ENCODE peak calls at places on chromosome 4, in nine cellular contexts. W is transverse colon, G is OCI-LY7, O is colonic mucosa, X is ovary, T is PC-9, Q is mammary epithelial cell, E is cardiac muscle cell, A is adrenal gland. Y is an unnamed sample. For H3K4me1 and H3K9me3, the result is how much of the 10 kb centered on the place peaks cover.

GRCh38 chr4:129059028-129059427 is 34.3 kb downstream of the SCLT1 start:
- DNase-seq in W (no peak), G (no peak), O (no peak), X (no peak), T (no peak), Q (no peak), E (no peak), A (no peak), Y (no peak)

GRCh38 chr4:184306949-184307348 is 89.3 kb upstream of the ENPP6 start:
- DNase-seq in W (no peak), G (no peak), O (peak), X (no peak), T (no peak), Q (peak), E (no peak), A (peak), Y (no peak)

GRCh38 chr4:76105652-76106051 is 31.1 kb downstream of the ART3 start:
- DNase-seq in W (no peak), G (no peak), O (no peak), X (no peak), T (no peak), Q (no peak), E (no peak), A (no peak), Y (no peak)

GRCh38 chr4:76305971-76306881 is at the start of gene STBD1:
- DNase-seq in W (peak), G (no peak), O (peak), X (peak), T (peak), Q (peak), E (peak), A (peak), Y (peak)

GRCh38 chr4:89836031-89836777 is 757 bp downstream of the SNCA start:
- DNase-seq in W (no peak), G (no peak), O (no peak), X (peak), T (no peak), Q (peak), E (peak), A (no peak), Y (no peak)

GRCh38 chr4:15729910-15730533 is 27.2 kb downstream of the BST1 start:
- DNase-seq in W (no peak), G (peak), O (peak), X (no peak), T (peak), Q (peak), E (peak), A (no peak), Y (no peak)

GRCh38 chr4:163808091-163808490 is 313.6 kb downstream of the TMA16 start:
- DNase-seq in W (no peak), G (no peak), O (no peak), X (no peak), T (no peak), Q (no peak), E (no peak), A (no peak), Y (no peak)

GRCh38 chr4:101271516-101271915 is 75.8 kb downstream of the PPP3CA start:
- DNase-seq in W (no peak), G (no peak), O (no peak), X (no peak), T (no peak), Q (no peak), E (peak), A (no peak), Y (no peak)

GRCh38 chr4:130545596-130545995 is 1449.6 kb downstream of the C4orf33 start:
- DNase-seq in W (no peak), G (no peak), O (no peak), X (no peak), T (no peak), Q (no peak), E (no peak), A (no peak), Y (no peak)

GRCh38 chr4:20368926-20369325 is 117.2 kb downstream of the SLIT2 start:
- DNase-seq in W (no peak), G (no peak), O (no peak), X (no peak), T (no peak), Q (no peak), E (no peak), A (no peak), Y (no peak)

GRCh38 chr4:185311113-185311888 is 84.4 kb downstream of the LRP2BP start:
- DNase-seq in W (no peak), G (peak), O (no peak), X (no peak), T (no peak), Q (no peak), E (no peak), A (no peak), Y (no peak)

GRCh38 chr4:10917475-10918103 is 233.0 kb upstream of the CLNK start:
- DNase-seq in W (no peak), G (no peak), O (peak), X (no peak), T (no peak), Q (no peak), E (no peak), A (peak), Y (no peak)

GRCh38 chr4:2036327-2036726 is 22.8 kb upstream of the NAT8L start:
- DNase-seq in W (peak), G (no peak), O (peak), X (no peak), T (no peak), Q (no peak), E (no peak), A (no peak), Y (peak)

GRCh38 chr4:815464-816146 is 10.3 kb downstream of the CPLX1 start:
- DNase-seq in W (peak), G (peak), O (peak), X (no peak), T (no peak), Q (no peak), E (no peak), A (no peak), Y (no peak)

GRCh38 chr4:29704059-29704458 is 1016.1 kb upstream of the PCDH7 start:
- DNase-seq in W (no peak), G (no peak), O (no peak), X (no peak), T (no peak), Q (no peak), E (no peak), A (no peak), Y (no peak)

GRCh38 chr4:52234539-52235174 is 183.6 kb downstream of the SPATA18 start:
- DNase-seq in W (no peak), G (no peak), O (no peak), X (peak), T (peak), Q (peak), E (peak), A (peak), Y (no peak)

GRCh38 chr4:3375688-3376087 is 66.1 kb upstream of the HGFAC start:
- DNase-seq in W (no peak), G (no peak), O (no peak), X (no peak), T (no peak), Q (peak), E (no peak), A (peak), Y (no peak)

GRCh38 chr4:185656467-185656890 is 121.2 kb upstream of the PDLIM3 start:
- DNase-seq in W (peak), G (no peak), O (no peak), X (peak), T (no peak), Q (peak), E (peak), A (no peak), Y (peak)

GRCh38 chr4:22514001-22514400 is 1.9 kb downstream of the ADGRA3 start:
- DNase-seq in W (no peak), G (no peak), O (no peak), X (no peak), T (peak), Q (peak), E (no peak), A (no peak), Y (no peak)

GRCh38 chr4:17577660-17578481 is 873 bp downstream of the LAP3 start:
- DNase-seq in W (peak), G (peak), O (peak), X (peak), T (no peak), Q (peak), E (peak), A (peak), Y (peak)

GRCh38 chr4:152936446-152937279 is 540 bp downstream of the FHDC1 start:
- DNase-seq in W (peak), G (no peak), O (peak), X (peak), T (no peak), Q (peak), E (peak), A (no peak), Y (no peak)

GRCh38 chr4:120723986-120724385 is 198.5 kb downstream of the PRDM5 start:
- DNase-seq in W (no peak), G (no peak), O (no peak), X (no peak), T (no peak), Q (no peak), E (no peak), A (no peak), Y (no peak)

GRCh38 chr4:25161599-25161960 is 1.3 kb upstream of the SEPSECS start:
- DNase-seq in W (no peak), G (peak), O (no peak), X (no peak), T (peak), Q (peak), E (no peak), A (no peak), Y (no peak)
- H3K27ac ChIP-seq in W (peak), G (peak), O (peak), X (peak), T (peak), Q (peak), E (peak), A (no peak), Y (peak)

GRCh38 chr4:40520533-40520932 is 109.1 kb downstream of the RBM47 start:
- DNase-seq in W (no peak), G (no peak), O (no peak), X (no peak), T (no peak), Q (no peak), E (no peak), A (no peak), Y (no peak)
- H3K4me1 ChIP-seq in W (under half), G (under half), O (under half), X (under half), T (under half), Q (under half), E (under half), A (under half), Y (under half)

GRCh38 chr4:6184169-6184568 is 16.2 kb downstream of the JAKMIP1 start:
- DNase-seq in W (no peak), G (no peak), O (no peak), X (no peak), T (no peak), Q (no peak), E (no peak), A (no peak), Y (no peak)
- H3K9me3 ChIP-seq in W (under half), G (under half), O (under half), X (under half), T (under half), Q (under half), E (under half), A (under half), Y (under half)

DNA sequence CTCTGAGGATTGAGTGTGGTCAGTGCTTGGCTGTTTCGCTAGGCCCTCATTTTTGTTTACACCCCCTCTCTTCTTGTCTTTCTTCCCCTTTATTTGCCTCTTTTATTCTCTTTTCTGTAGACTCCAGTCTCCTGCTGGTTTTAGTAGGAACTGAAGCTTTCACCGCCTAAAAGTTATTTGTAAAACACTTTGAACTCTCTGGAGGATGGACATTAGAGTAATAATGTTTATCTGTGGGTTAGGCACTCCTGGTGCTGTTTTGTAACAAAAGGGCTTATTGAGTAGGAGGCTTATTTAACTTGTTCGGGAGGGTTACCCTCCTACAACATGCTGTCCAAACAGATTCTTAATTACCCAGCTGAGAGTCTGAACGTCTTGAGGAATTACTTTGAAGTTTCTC is 1.6 kb upstream of the ARHGAP10 start:
- DNase-seq in W (no peak), G (no peak), O (no peak), X (no peak), T (no peak), Q (no peak), E (no peak), A (no peak), Y (no peak)
- H3K27ac ChIP-seq in W (no peak), G (no peak), O (no peak), X (no peak), T (no peak), Q (no peak), E (no peak), A (no peak), Y (no peak)

GRCh38 chr4:168848112-168848511 is 161.9 kb downstream of the CBR4 start:
- DNase-seq in W (no peak), G (no peak), O (no peak), X (no peak), T (no peak), Q (peak), E (no peak), A (peak), Y (no peak)
- H3K4me1 ChIP-seq in W (under half), G (under half), O (under half), X (under half), T (under half), Q (under half), E (under half), A (under half), Y (half or more)

Y was measured in ascending aorta.